ENCODE peak calls at places on chromosomes 1 and 21, in four cellular contexts. One of them, this sample, is unnamed.

GRCh38 chr1:119032986-119033385 is 44.8 kb upstream of the TBX15 start:
- DNase-seq in CD8-positive, alpha-beta T cell: no peak
- DNase-seq in right cardiac atrium: peak; percentile 40
- DNase-seq in foreskin keratinocyte: no peak
- DNase-seq in this sample: no peak

GRCh38 chr1:39572379-39573096 is 4.1 kb downstream of the PABPC4 start:
- DNase-seq in foreskin keratinocyte: no peak
- DNase-seq in right cardiac atrium: no peak
- DNase-seq in CD8-positive, alpha-beta T cell: no peak
- DNase-seq in this sample: no peak

GRCh38 chr1:28323720-28324119 is 5.1 kb upstream of the MED18 start:
- DNase-seq in foreskin keratinocyte: no peak
- DNase-seq in CD8-positive, alpha-beta T cell: no peak
- DNase-seq in right cardiac atrium: no peak
- DNase-seq in this sample: no peak

GRCh38 chr1:21318714-21319159 is 28.5 kb upstream of the ECE1 start:
- DNase-seq in foreskin keratinocyte: no peak
- DNase-seq in CD8-positive, alpha-beta T cell: no peak
- DNase-seq in right cardiac atrium: peak; percentile 98
- DNase-seq in this sample: no peak

GRCh38 chr1:204975568-204976235 is 67.3 kb upstream of the CNTN2 start:
- DNase-seq in CD8-positive, alpha-beta T cell: peak; percentile 27
- DNase-seq in foreskin keratinocyte: peak; percentile 20
- DNase-seq in right cardiac atrium: no peak
- DNase-seq in this sample: no peak

GRCh38 chr1:172466795-172467407 is 23.0 kb upstream of the PIGC start:
- DNase-seq in right cardiac atrium: no peak
- DNase-seq in foreskin keratinocyte: peak; percentile 75
- DNase-seq in CD8-positive, alpha-beta T cell: no peak
- DNase-seq in this sample: no peak

GRCh38 chr1:204885288-204885711 is 14.6 kb downstream of the NFASC start:
- DNase-seq in CD8-positive, alpha-beta T cell: no peak
- DNase-seq in foreskin keratinocyte: no peak
- DNase-seq in right cardiac atrium: peak; percentile 84
- DNase-seq in this sample: no peak

GRCh38 chr1:150371110-150371509 is 7.2 kb downstream of the RPRD2 start:
- DNase-seq in CD8-positive, alpha-beta T cell: no peak
- DNase-seq in foreskin keratinocyte: no peak
- DNase-seq in right cardiac atrium: no peak
- DNase-seq in this sample: no peak

GRCh38 chr1:222769968-222770620 is 33.1 kb downstream of the FAM177B start:
- DNase-seq in foreskin keratinocyte: no peak
- DNase-seq in right cardiac atrium: no peak
- DNase-seq in CD8-positive, alpha-beta T cell: no peak
- DNase-seq in this sample: no peak

GRCh38 chr1:159023723-159024122 is 14.0 kb downstream of the IFI16 start:
- DNase-seq in CD8-positive, alpha-beta T cell: no peak
- DNase-seq in right cardiac atrium: peak; percentile 24
- DNase-seq in foreskin keratinocyte: no peak
- DNase-seq in this sample: no peak

GRCh38 chr1:152953761-152954160 is 6.8 kb downstream of the SPRR5 start:
- DNase-seq in foreskin keratinocyte: peak; percentile 95
- DNase-seq in CD8-positive, alpha-beta T cell: no peak
- DNase-seq in right cardiac atrium: no peak
- DNase-seq in this sample: no peak

GRCh38 chr1:64850846-64851245 is 106.0 kb downstream of the RAVER2 start:
- DNase-seq in CD8-positive, alpha-beta T cell: no peak
- DNase-seq in right cardiac atrium: no peak
- DNase-seq in foreskin keratinocyte: no peak
- DNase-seq in this sample: no peak

GRCh38 chr1:61334718-61335589 is 252.6 kb downstream of the NFIA start:
- DNase-seq in foreskin keratinocyte: no peak
- DNase-seq in right cardiac atrium: peak; percentile 86
- DNase-seq in CD8-positive, alpha-beta T cell: no peak
- DNase-seq in this sample: no peak

GRCh38 chr1:100354971-100355394 is 2.7 kb downstream of the CDC14A start:
- DNase-seq in foreskin keratinocyte: peak; percentile 69
- DNase-seq in CD8-positive, alpha-beta T cell: no peak
- DNase-seq in right cardiac atrium: no peak
- DNase-seq in this sample: no peak

GRCh38 chr1:59288046-59288445 is 8.8 kb upstream of the FGGY start:
- DNase-seq in CD8-positive, alpha-beta T cell: no peak
- DNase-seq in right cardiac atrium: no peak
- DNase-seq in foreskin keratinocyte: no peak
- DNase-seq in this sample: no peak

GRCh38 chr1:25037174-25038074 is 107.3 kb upstream of the RUNX3 start:
- DNase-seq in CD8-positive, alpha-beta T cell: peak; percentile 61
- DNase-seq in foreskin keratinocyte: no peak
- DNase-seq in right cardiac atrium: no peak
- DNase-seq in this sample: no peak

GRCh38 chr1:168293372-168293771 is 12.7 kb downstream of the TBX19 start:
- DNase-seq in foreskin keratinocyte: no peak
- DNase-seq in CD8-positive, alpha-beta T cell: no peak
- DNase-seq in right cardiac atrium: no peak
- DNase-seq in this sample: no peak

GRCh38 chr21:46115441-46116188 is 17.7 kb downstream of the COL6A2 start:
- DNase-seq in CD8-positive, alpha-beta T cell: no peak
- DNase-seq in foreskin keratinocyte: no peak
- DNase-seq in right cardiac atrium: peak; percentile 45
- DNase-seq in this sample: no peak

GRCh38 chr1:17502326-17502778 is 37.1 kb upstream of the ARHGEF10L start:
- DNase-seq in CD8-positive, alpha-beta T cell: no peak
- DNase-seq in foreskin keratinocyte: peak; percentile 46
- DNase-seq in right cardiac atrium: peak; percentile 94
- DNase-seq in this sample: peak; percentile 46

GRCh38 chr1:76868154-76868882 is 1.0 kb downstream of the ST6GALNAC5 start:
- DNase-seq in right cardiac atrium: peak; percentile 72
- DNase-seq in CD8-positive, alpha-beta T cell: no peak
- DNase-seq in foreskin keratinocyte: peak; percentile 38
- DNase-seq in this sample: no peak

GRCh38 chr1:185880779-185881333 is 146.7 kb downstream of the HMCN1 start:
- DNase-seq in CD8-positive, alpha-beta T cell: no peak
- DNase-seq in right cardiac atrium: peak; percentile 43
- DNase-seq in foreskin keratinocyte: no peak
- DNase-seq in this sample: no peak

GRCh38 chr1:119787776-119788175 is 19.1 kb upstream of the HMGCS2 start:
- DNase-seq in CD8-positive, alpha-beta T cell: no peak
- DNase-seq in foreskin keratinocyte: no peak
- DNase-seq in right cardiac atrium: no peak
- DNase-seq in this sample: no peak

GRCh38 chr1:155882235-155882634 is 22.9 kb downstream of the SYT11 start:
- DNase-seq in right cardiac atrium: no peak
- DNase-seq in foreskin keratinocyte: no peak
- DNase-seq in CD8-positive, alpha-beta T cell: no peak
- DNase-seq in this sample: no peak

GRCh38 chr1:25182629-25183028 is 49.7 kb downstream of the SYF2 start:
- DNase-seq in CD8-positive, alpha-beta T cell: no peak
- DNase-seq in right cardiac atrium: peak; percentile 36
- DNase-seq in foreskin keratinocyte: peak; percentile 72
- DNase-seq in this sample: no peak

GRCh38 chr1:7401814-7402547 is 369.1 kb upstream of the VAMP3 start:
- DNase-seq in CD8-positive, alpha-beta T cell: no peak
- DNase-seq in foreskin keratinocyte: peak; percentile 100
- DNase-seq in right cardiac atrium: no peak
- DNase-seq in this sample: peak; percentile 98

GRCh38 chr1:35857830-35858229 is 25.2 kb upstream of the AGO1 start:
- DNase-seq in CD8-positive, alpha-beta T cell: no peak
- DNase-seq in foreskin keratinocyte: no peak
- DNase-seq in right cardiac atrium: no peak
- DNase-seq in this sample: no peak

GRCh38 chr1:89821322-89822108 is 683 bp downstream of the LRRC8D start:
- DNase-seq in right cardiac atrium: peak; percentile 73
- DNase-seq in CD8-positive, alpha-beta T cell: peak; percentile 55
- DNase-seq in foreskin keratinocyte: peak; percentile 20
- DNase-seq in this sample: no peak

GRCh38 chr1:33710989-33711388 is 152.9 kb upstream of the HMGB4 start:
- DNase-seq in right cardiac atrium: no peak
- DNase-seq in foreskin keratinocyte: no peak
- DNase-seq in CD8-positive, alpha-beta T cell: no peak
- DNase-seq in this sample: no peak

GRCh38 chr1:179229214-179230140 is at the start of gene ABL2:
- DNase-seq in CD8-positive, alpha-beta T cell: peak; percentile 41
- DNase-seq in foreskin keratinocyte: peak; percentile 11
- DNase-seq in right cardiac atrium: peak; percentile 78
- DNase-seq in this sample: no peak

GRCh38 chr1:35640380-35641232 is 720 bp downstream of the PSMB2 start:
- DNase-seq in right cardiac atrium: no peak
- DNase-seq in CD8-positive, alpha-beta T cell: no peak
- DNase-seq in foreskin keratinocyte: no peak
- DNase-seq in this sample: no peak

GRCh38 chr1:100795646-100795985 is 76.1 kb downstream of the VCAM1 start:
- DNase-seq in CD8-positive, alpha-beta T cell: no peak
- DNase-seq in right cardiac atrium: no peak
- DNase-seq in foreskin keratinocyte: no peak
- DNase-seq in this sample: no peak

GRCh38 chr1:39902121-39902807 is 547 bp upstream of the MYCL start:
- DNase-seq in right cardiac atrium: peak; percentile 86
- DNase-seq in foreskin keratinocyte: peak; percentile 79
- DNase-seq in CD8-positive, alpha-beta T cell: peak; percentile 52
- DNase-seq in this sample: no peak

GRCh38 chr1:155173478-155174333 is at the start of gene TRIM46:
- DNase-seq in right cardiac atrium: peak; percentile 69
- DNase-seq in CD8-positive, alpha-beta T cell: peak; percentile 58
- DNase-seq in foreskin keratinocyte: no peak
- DNase-seq in this sample: no peak

GRCh38 chr1:171727778-171728177 is 14.1 kb downstream of the VAMP4 start:
- DNase-seq in foreskin keratinocyte: no peak
- DNase-seq in right cardiac atrium: no peak
- DNase-seq in CD8-positive, alpha-beta T cell: no peak
- DNase-seq in this sample: no peak

GRCh38 chr1:209674957-209675566 is at the start of gene G0S2:
- DNase-seq in foreskin keratinocyte: peak; percentile 61
- DNase-seq in CD8-positive, alpha-beta T cell: no peak
- DNase-seq in right cardiac atrium: peak; percentile 95
- DNase-seq in this sample: no peak
- H3K27me3 ChIP-seq in foreskin keratinocyte: no peaks in the 10 kb centered on the region
- H3K27me3 ChIP-seq in CD8-positive, alpha-beta T cell: peaks cover 9% of the 10 kb centered on the region
- H3K27me3 ChIP-seq in right cardiac atrium: no peaks in the 10 kb centered on the region
- H3K27me3 ChIP-seq in this sample: peaks cover 16% of the 10 kb centered on the region

GRCh38 chr1:226486163-226486562 is 62.4 kb upstream of the STUM start:
- DNase-seq in right cardiac atrium: no peak
- DNase-seq in foreskin keratinocyte: no peak
- DNase-seq in CD8-positive, alpha-beta T cell: no peak
- DNase-seq in this sample: no peak
- H3K27me3 ChIP-seq in right cardiac atrium: no peaks in the 10 kb centered on the region
- H3K27me3 ChIP-seq in foreskin keratinocyte: peaks cover 61% of the 10 kb centered on the region
- H3K27me3 ChIP-seq in CD8-positive, alpha-beta T cell: no peaks in the 10 kb centered on the region
- H3K27me3 ChIP-seq in this sample: peaks cover 10% of the 10 kb centered on the region

DNA sequence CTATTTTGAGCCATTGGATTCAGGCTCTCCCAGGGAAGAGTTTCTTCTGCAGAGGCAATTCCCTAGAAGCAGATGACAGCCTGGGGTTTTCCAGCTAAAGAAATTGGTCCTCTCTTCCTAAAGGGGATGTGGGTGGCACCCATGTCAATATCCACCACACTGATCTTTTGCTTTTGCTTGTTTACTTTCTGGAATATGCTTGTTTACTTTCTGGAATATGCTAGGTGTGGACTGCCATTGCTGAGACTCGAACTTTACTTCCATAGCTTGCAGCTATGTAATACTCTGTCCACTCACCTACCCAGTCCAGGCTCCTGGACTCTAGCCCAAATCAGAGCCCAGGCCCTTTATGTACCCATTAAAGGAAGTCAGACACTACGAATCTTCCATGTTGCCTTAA is 92.1 kb upstream of the SMYD2 start:
- DNase-seq in CD8-positive, alpha-beta T cell: no peak
- DNase-seq in right cardiac atrium: no peak
- DNase-seq in foreskin keratinocyte: no peak
- DNase-seq in this sample: no peak
- H3K27me3 ChIP-seq in CD8-positive, alpha-beta T cell: peaks cover 6% of the 10 kb centered on the region
- H3K27me3 ChIP-seq in right cardiac atrium: peaks cover 5% of the 10 kb centered on the region
- H3K27me3 ChIP-seq in foreskin keratinocyte: peaks cover 74% of the 10 kb centered on the region
- H3K27me3 ChIP-seq in this sample: peaks cover 17% of the 10 kb centered on the region

DNA sequence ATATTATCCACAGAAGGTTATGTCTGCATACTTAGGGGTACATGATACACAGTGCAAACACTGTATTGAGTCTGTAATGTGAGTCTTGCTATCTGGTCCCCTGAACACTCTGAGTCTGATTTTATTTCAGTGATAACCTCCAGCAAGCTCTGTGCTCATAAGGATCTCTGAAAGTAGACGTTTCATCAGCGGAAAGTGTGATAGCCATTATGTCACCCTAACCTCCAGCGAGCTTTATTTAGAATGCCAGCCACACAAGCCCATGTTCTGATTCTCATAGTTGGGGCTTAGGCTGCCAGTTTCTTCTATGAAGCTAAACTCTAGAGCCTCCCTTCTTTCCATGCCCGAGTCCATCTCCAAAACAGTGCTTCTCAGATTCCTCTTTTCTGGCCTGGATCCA is 3.3 kb downstream of the NR5A2 start:
- DNase-seq in CD8-positive, alpha-beta T cell: no peak
- DNase-seq in foreskin keratinocyte: no peak
- DNase-seq in right cardiac atrium: no peak
- DNase-seq in this sample: no peak
- H3K27me3 ChIP-seq in CD8-positive, alpha-beta T cell: peaks cover 45% of the 10 kb centered on the region
- H3K27me3 ChIP-seq in foreskin keratinocyte: peaks cover 89% of the 10 kb centered on the region
- H3K27me3 ChIP-seq in right cardiac atrium: no peaks in the 10 kb centered on the region
- H3K27me3 ChIP-seq in this sample: peaks cover 39% of the 10 kb centered on the region

DNA sequence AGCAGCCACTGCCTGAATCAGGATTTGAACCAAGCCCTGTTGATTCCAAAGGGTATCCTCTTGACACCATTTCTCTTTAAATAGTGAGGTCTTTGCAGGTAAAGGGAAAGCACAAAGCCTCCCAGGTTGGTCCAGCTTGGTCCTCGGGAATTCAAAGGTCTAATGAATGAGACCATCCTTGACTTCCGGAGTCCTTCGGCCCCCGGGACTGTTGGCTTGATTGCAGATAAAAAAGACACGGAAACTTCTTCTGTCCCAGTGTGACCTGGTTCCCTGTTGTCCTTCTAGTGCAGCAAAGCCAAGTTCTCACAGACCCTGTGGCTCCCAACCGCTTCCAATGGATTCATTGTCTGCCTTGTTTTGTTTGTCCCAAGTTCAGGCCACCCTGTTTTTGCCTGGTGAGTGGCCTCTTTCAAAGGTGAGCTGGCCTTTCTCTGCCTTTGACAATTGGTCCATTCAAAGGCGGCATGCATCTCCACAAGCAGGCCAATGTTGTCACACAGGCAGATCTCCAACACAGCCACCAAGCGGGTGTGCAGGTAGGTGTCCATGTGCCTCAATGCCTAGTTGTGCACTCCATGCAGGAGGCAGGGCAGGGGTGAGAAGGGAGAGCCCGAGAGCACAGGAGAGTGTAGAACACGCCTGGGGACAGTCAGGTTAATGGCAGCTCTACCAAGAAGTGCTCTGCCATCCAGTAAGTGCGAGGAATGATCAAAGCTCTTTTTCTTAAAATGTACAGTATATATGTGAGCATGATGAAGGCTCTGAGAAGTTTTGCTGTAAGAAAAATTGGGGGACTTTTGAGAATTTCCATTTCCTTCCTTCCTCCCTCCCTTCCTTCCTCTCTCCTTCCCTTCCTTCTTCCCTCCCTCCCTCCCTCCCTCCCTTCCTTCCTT is 82.1 kb upstream of the ZBTB40 start:
- DNase-seq in foreskin keratinocyte: no peak
- DNase-seq in right cardiac atrium: no peak
- DNase-seq in CD8-positive, alpha-beta T cell: no peak
- DNase-seq in this sample: no peak
- H3K27me3 ChIP-seq in foreskin keratinocyte: peaks cover 15% of the 10 kb centered on the region
- H3K27me3 ChIP-seq in right cardiac atrium: no peaks in the 10 kb centered on the region
- H3K27me3 ChIP-seq in CD8-positive, alpha-beta T cell: peaks cover 3% of the 10 kb centered on the region
- H3K27me3 ChIP-seq in this sample: peaks cover 7% of the 10 kb centered on the region

GRCh38 chr1:197911172-197911856 is 5.9 kb upstream of the LHX9 start:
- DNase-seq in CD8-positive, alpha-beta T cell: no peak
- DNase-seq in right cardiac atrium: no peak
- DNase-seq in foreskin keratinocyte: no peak
- DNase-seq in this sample: no peak
- H3K27me3 ChIP-seq in CD8-positive, alpha-beta T cell: peaks cover 77% of the 10 kb centered on the region
- H3K27me3 ChIP-seq in right cardiac atrium: peaks cover 4% of the 10 kb centered on the region
- H3K27me3 ChIP-seq in foreskin keratinocyte: peaks cover 100% of the 10 kb centered on the region
- H3K27me3 ChIP-seq in this sample: peaks cover 41% of the 10 kb centered on the region